ENCODE peak calls at places on chromosomes 4 and X, in nine cellular contexts. T is NCI-H1092; U is erythroblast; Z is MM.1S; O is HFF-Myc; E is iris pigment epithelial cell; Q is D341Med; B is activated T-helper 1 cell treated with anti-CD3 and anti-CD28 coated beads, Interleukin-12 subunit alpha, Interleukin-12 subunit beta, Interleukin-2, Interleukin-4 antibody, amounts not matched to agents 30 ng/mL and 10 ng/mL and 1 ng/mL, durations not matched to agents 14 hours and 24 hours and 36 hours; A is left colon. M is an unnamed sample.

GRCh38 chrX:109281478-109282275 is 200.2 kb downstream of the GUCY2F start:
- DNase-seq in T (no peak), U (no peak), Z (peak), O (no peak), E (peak), Q (no peak), B (no peak), A (no peak), M (no peak)

GRCh38 chr4:93317046-93317445 is 511.5 kb upstream of the ATOH1 start:
- DNase-seq in T (no peak), U (no peak), Z (no peak), O (no peak), E (no peak), Q (no peak), B (no peak), A (no peak), M (no peak)

GRCh38 chr4:2337896-2338295 is 76.0 kb upstream of the MXD4 start:
- DNase-seq in T (no peak), U (no peak), Z (no peak), O (no peak), E (no peak), Q (peak), B (no peak), A (no peak), M (no peak)

GRCh38 chr4:107155366-107155765 is 119.3 kb upstream of the DKK2 start:
- DNase-seq in T (no peak), U (no peak), Z (no peak), O (no peak), E (no peak), Q (no peak), B (no peak), A (no peak), M (no peak)

GRCh38 chr4:155543126-155543765 is 123.4 kb upstream of the GUCY1A1 start:
- DNase-seq in T (no peak), U (no peak), Z (no peak), O (peak), E (peak), Q (no peak), B (no peak), A (no peak), M (no peak)

GRCh38 chr4:75512336-75513211 is 1.6 kb downstream of the RCHY1 start:
- DNase-seq in T (no peak), U (peak), Z (peak), O (no peak), E (peak), Q (no peak), B (no peak), A (no peak), M (no peak)

GRCh38 chrX:154545673-154546274 is 872 bp downstream of the G6PD start:
- DNase-seq in T (no peak), U (no peak), Z (no peak), O (no peak), E (no peak), Q (no peak), B (no peak), A (no peak), M (no peak)

GRCh38 chr4:82785248-82786003 is 13.2 kb downstream of the SCD5 start:
- DNase-seq in T (no peak), U (no peak), Z (no peak), O (peak), E (peak), Q (no peak), B (no peak), A (no peak), M (no peak)

GRCh38 chr4:73676881-73677323 is 56.7 kb upstream of the RASSF6 start:
- DNase-seq in T (peak), U (no peak), Z (no peak), O (no peak), E (peak), Q (no peak), B (no peak), A (no peak), M (no peak)

GRCh38 chr4:134078230-134078914 is 123.2 kb downstream of the PABPC4L start:
- DNase-seq in T (no peak), U (no peak), Z (peak), O (no peak), E (no peak), Q (no peak), B (no peak), A (no peak), M (no peak)

GRCh38 chr4:3739577-3739976 is 26.6 kb upstream of the ADRA2C start:
- DNase-seq in T (no peak), U (no peak), Z (no peak), O (no peak), E (no peak), Q (no peak), B (no peak), A (no peak), M (no peak)

GRCh38 chr4:116561717-116562116 is 523.7 kb downstream of the TRAM1L1 start:
- DNase-seq in T (no peak), U (no peak), Z (no peak), O (no peak), E (no peak), Q (no peak), B (no peak), A (no peak), M (no peak)

GRCh38 chr4:185920171-185920570 is 108.2 kb upstream of the SORBS2 start:
- DNase-seq in T (no peak), U (no peak), Z (no peak), O (no peak), E (peak), Q (no peak), B (no peak), A (no peak), M (no peak)